ENCODE peak calls at places on chromosomes 6 and 20, in five cellular contexts. One of them, this sample, is unnamed.

GRCh38 chr6:31775184-31775583 is 1.9 kb downstream of the VWA7 start:
- DNase-seq in choroid plexus epithelial cell: no peak
- DNase-seq in fibroblast of lung: no peak
- DNase-seq in ovary: no peak
- DNase-seq in WERI-Rb-1: peak; percentile 84
- DNase-seq in this sample: no peak

GRCh38 chr20:11850901-11851300 is 66.8 kb upstream of the BTBD3 start:
- DNase-seq in WERI-Rb-1: no peak
- DNase-seq in choroid plexus epithelial cell: peak; percentile 68
- DNase-seq in fibroblast of lung: peak; percentile 72
- DNase-seq in ovary: no peak
- DNase-seq in this sample: no peak

GRCh38 chr6:107405002-107405401 is 54.4 kb downstream of the PDSS2 start:
- DNase-seq in ovary: no peak
- DNase-seq in WERI-Rb-1: no peak
- DNase-seq in fibroblast of lung: no peak
- DNase-seq in choroid plexus epithelial cell: no peak
- DNase-seq in this sample: no peak

GRCh38 chr6:28269492-28269891 is 2.5 kb downstream of the ZSCAN26 start:
- DNase-seq in ovary: no peak
- DNase-seq in fibroblast of lung: peak; percentile 93
- DNase-seq in WERI-Rb-1: no peak
- DNase-seq in choroid plexus epithelial cell: peak; percentile 84
- DNase-seq in this sample: peak; percentile 88

GRCh38 chr6:89612121-89612520 is 26.4 kb downstream of the LYRM2 start:
- DNase-seq in fibroblast of lung: no peak
- DNase-seq in ovary: no peak
- DNase-seq in WERI-Rb-1: no peak
- DNase-seq in choroid plexus epithelial cell: no peak
- DNase-seq in this sample: no peak

GRCh38 chr6:108732101-108732870 is 115.9 kb upstream of the ARMC2 start:
- DNase-seq in ovary: no peak
- DNase-seq in choroid plexus epithelial cell: no peak
- DNase-seq in WERI-Rb-1: peak; percentile 19
- DNase-seq in fibroblast of lung: peak; percentile 74
- DNase-seq in this sample: peak; percentile 46

GRCh38 chr6:17965397-17965796 is 22.0 kb downstream of the KIF13A start:
- DNase-seq in choroid plexus epithelial cell: peak; percentile 49
- DNase-seq in ovary: no peak
- DNase-seq in WERI-Rb-1: no peak
- DNase-seq in fibroblast of lung: peak; percentile 81
- DNase-seq in this sample: peak; percentile 52

GRCh38 chr6:134249759-134250602 is 67.9 kb downstream of the SGK1 start:
- DNase-seq in WERI-Rb-1: no peak
- DNase-seq in fibroblast of lung: peak; percentile 85
- DNase-seq in ovary: no peak
- DNase-seq in choroid plexus epithelial cell: peak; percentile 65
- DNase-seq in this sample: peak; percentile 77

GRCh38 chr6:56478202-56478601 is 164.5 kb downstream of the DST start:
- DNase-seq in choroid plexus epithelial cell: no peak
- DNase-seq in fibroblast of lung: no peak
- DNase-seq in WERI-Rb-1: no peak
- DNase-seq in ovary: no peak
- DNase-seq in this sample: no peak

GRCh38 chr20:59322813-59323469 is 22.5 kb downstream of the EDN3 start:
- DNase-seq in WERI-Rb-1: no peak
- DNase-seq in fibroblast of lung: no peak
- DNase-seq in choroid plexus epithelial cell: no peak
- DNase-seq in ovary: no peak
- DNase-seq in this sample: no peak

GRCh38 chr6:156310701-156311100 is 466.5 kb upstream of the ARID1B start:
- DNase-seq in choroid plexus epithelial cell: no peak
- DNase-seq in ovary: no peak
- DNase-seq in WERI-Rb-1: no peak
- DNase-seq in fibroblast of lung: no peak
- DNase-seq in this sample: no peak

GRCh38 chr6:109344226-109344625 is 38.0 kb downstream of the CD164 start:
- DNase-seq in choroid plexus epithelial cell: no peak
- DNase-seq in WERI-Rb-1: no peak
- DNase-seq in fibroblast of lung: no peak
- DNase-seq in ovary: no peak
- DNase-seq in this sample: no peak

GRCh38 chr6:52087498-52087999 is at the start of gene PKHD1:
- DNase-seq in WERI-Rb-1: no peak
- DNase-seq in ovary: no peak
- DNase-seq in choroid plexus epithelial cell: peak; percentile 2
- DNase-seq in fibroblast of lung: no peak
- DNase-seq in this sample: peak; percentile 4

GRCh38 chr20:11260611-11261010 is 586.8 kb upstream of the JAG1 start:
- DNase-seq in fibroblast of lung: peak; percentile 92
- DNase-seq in ovary: no peak
- DNase-seq in choroid plexus epithelial cell: peak; percentile 57
- DNase-seq in WERI-Rb-1: no peak
- DNase-seq in this sample: peak; percentile 13

GRCh38 chr20:32449890-32450401 is 91.8 kb downstream of the ASXL1 start:
- DNase-seq in WERI-Rb-1: peak; percentile 93
- DNase-seq in ovary: no peak
- DNase-seq in choroid plexus epithelial cell: no peak
- DNase-seq in fibroblast of lung: no peak
- DNase-seq in this sample: no peak

GRCh38 chr6:54655162-54655561 is 191.4 kb upstream of the FAM83B start:
- DNase-seq in fibroblast of lung: no peak
- DNase-seq in choroid plexus epithelial cell: no peak
- DNase-seq in ovary: no peak
- DNase-seq in WERI-Rb-1: no peak
- DNase-seq in this sample: no peak

GRCh38 chr20:210809-211502 is 16.1 kb upstream of the DEFB129 start:
- DNase-seq in WERI-Rb-1: no peak
- DNase-seq in choroid plexus epithelial cell: no peak
- DNase-seq in ovary: no peak
- DNase-seq in fibroblast of lung: no peak
- DNase-seq in this sample: no peak

GRCh38 chr6:52663120-52663934 is 7.6 kb upstream of the TMEM14A start:
- DNase-seq in fibroblast of lung: peak; percentile 65
- DNase-seq in choroid plexus epithelial cell: peak; percentile 89
- DNase-seq in ovary: no peak
- DNase-seq in WERI-Rb-1: peak; percentile 55
- DNase-seq in this sample: peak; percentile 89

DNA sequence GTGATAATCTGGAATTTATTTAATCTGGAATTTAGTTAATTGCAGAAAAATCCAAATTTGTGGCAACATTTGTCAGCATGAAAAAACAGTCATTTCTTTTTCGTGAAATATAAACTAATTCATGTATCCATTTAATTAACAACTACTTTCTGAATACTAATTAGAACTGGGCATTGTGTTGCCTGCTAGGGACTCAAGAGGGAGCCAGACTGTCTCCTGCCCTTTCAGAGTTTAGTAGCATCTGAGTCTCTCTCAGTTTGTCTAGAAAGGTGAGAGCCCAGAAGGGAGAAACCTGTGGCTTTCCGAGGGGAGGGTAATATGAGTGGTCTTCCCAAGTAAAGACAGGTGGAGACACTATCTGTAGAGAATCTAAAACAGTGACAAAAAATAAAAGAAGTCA is 210.9 kb upstream of the HDDC2 start:
- DNase-seq in WERI-Rb-1: no peak
- DNase-seq in choroid plexus epithelial cell: peak; percentile 48
- DNase-seq in ovary: no peak
- DNase-seq in fibroblast of lung: no peak
- DNase-seq in this sample: peak; percentile 4
- TF ChIP-seq CTCF in WERI-Rb-1: peak; percentile 15
- TF ChIP-seq CTCF in choroid plexus epithelial cell: peak; percentile 78
- TF ChIP-seq CTCF in ovary: no peak
- TF ChIP-seq CTCF in fibroblast of lung: no peak
- TF ChIP-seq CTCF in this sample: peak; percentile 25

GRCh38 chr6:155274533-155274932 is 10.7 kb downstream of the CLDN20 start:
- DNase-seq in choroid plexus epithelial cell: peak; percentile 37
- DNase-seq in WERI-Rb-1: no peak
- DNase-seq in fibroblast of lung: peak; percentile 80
- DNase-seq in ovary: no peak
- DNase-seq in this sample: peak; percentile 58
- TF ChIP-seq CTCF in choroid plexus epithelial cell: no peak
- TF ChIP-seq CTCF in WERI-Rb-1: no peak
- TF ChIP-seq CTCF in fibroblast of lung: no peak
- TF ChIP-seq CTCF in ovary: no peak
- TF ChIP-seq CTCF in this sample: no peak

GRCh38 chr6:79589701-79590100 is 41.4 kb upstream of the SH3BGRL2 start:
- DNase-seq in fibroblast of lung: no peak
- DNase-seq in WERI-Rb-1: no peak
- DNase-seq in choroid plexus epithelial cell: no peak
- DNase-seq in ovary: no peak
- DNase-seq in this sample: no peak

GRCh38 chr6:79584332-79584731 is 46.8 kb upstream of the SH3BGRL2 start:
- DNase-seq in ovary: no peak
- DNase-seq in fibroblast of lung: no peak
- DNase-seq in WERI-Rb-1: no peak
- DNase-seq in choroid plexus epithelial cell: no peak
- DNase-seq in this sample: no peak

GRCh38 chr6:79586548-79586947 is 44.6 kb upstream of the SH3BGRL2 start:
- DNase-seq in ovary: no peak
- DNase-seq in choroid plexus epithelial cell: peak; percentile 71
- DNase-seq in WERI-Rb-1: peak; percentile 24
- DNase-seq in fibroblast of lung: no peak
- DNase-seq in this sample: peak; percentile 33
- TF ChIP-seq CTCF in ovary: no peak
- TF ChIP-seq CTCF in choroid plexus epithelial cell: peak; percentile 77
- TF ChIP-seq CTCF in WERI-Rb-1: peak; percentile 52
- TF ChIP-seq CTCF in fibroblast of lung: peak; percentile 53
- TF ChIP-seq CTCF in this sample: peak; percentile 64

GRCh38 chr6:88157106-88157505 is 9.0 kb downstream of the CNR1 start:
- DNase-seq in WERI-Rb-1: no peak
- DNase-seq in choroid plexus epithelial cell: peak; percentile 44
- DNase-seq in ovary: no peak
- DNase-seq in fibroblast of lung: no peak
- DNase-seq in this sample: peak; percentile 7
- TF ChIP-seq CTCF in WERI-Rb-1: peak; percentile 3
- TF ChIP-seq CTCF in choroid plexus epithelial cell: peak; percentile 32
- TF ChIP-seq CTCF in ovary: no peak
- TF ChIP-seq CTCF in fibroblast of lung: no peak
- TF ChIP-seq CTCF in this sample: peak; percentile 14

GRCh38 chr6:94130458-94130857 is 711.1 kb upstream of the EPHA7 start:
- DNase-seq in choroid plexus epithelial cell: peak; percentile 13
- DNase-seq in fibroblast of lung: no peak
- DNase-seq in ovary: no peak
- DNase-seq in WERI-Rb-1: peak; percentile 47
- DNase-seq in this sample: no peak

GRCh38 chr6:94124333-94124732 is 705.0 kb upstream of the EPHA7 start:
- DNase-seq in fibroblast of lung: no peak
- DNase-seq in ovary: no peak
- DNase-seq in WERI-Rb-1: no peak
- DNase-seq in choroid plexus epithelial cell: no peak
- DNase-seq in this sample: no peak

DNA sequence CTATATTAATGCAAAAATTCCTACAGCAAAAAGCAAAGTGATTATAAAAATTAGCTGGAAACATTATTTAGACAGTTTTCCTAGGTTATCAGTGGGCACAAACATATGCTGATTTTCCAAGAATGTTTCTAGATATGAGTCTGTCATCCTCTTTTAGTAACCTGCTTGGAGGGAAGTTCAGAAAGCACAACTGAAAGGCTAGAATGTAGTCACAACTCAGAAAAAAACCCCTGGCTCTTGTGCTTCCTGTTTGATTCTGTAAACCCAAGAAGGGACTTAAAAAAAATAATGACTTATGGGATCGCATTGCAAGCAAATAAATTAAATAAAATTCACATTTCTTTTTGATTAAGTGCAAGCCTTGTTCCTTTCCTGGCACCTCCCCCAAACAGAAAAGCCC is 708.4 kb upstream of the EPHA7 start:
- DNase-seq in WERI-Rb-1: no peak
- DNase-seq in ovary: no peak
- DNase-seq in fibroblast of lung: no peak
- DNase-seq in choroid plexus epithelial cell: peak; percentile 1
- DNase-seq in this sample: no peak
- TF ChIP-seq CTCF in WERI-Rb-1: no peak
- TF ChIP-seq CTCF in ovary: no peak
- TF ChIP-seq CTCF in fibroblast of lung: no peak
- TF ChIP-seq CTCF in choroid plexus epithelial cell: no peak
- TF ChIP-seq CTCF in this sample: no peak

DNA sequence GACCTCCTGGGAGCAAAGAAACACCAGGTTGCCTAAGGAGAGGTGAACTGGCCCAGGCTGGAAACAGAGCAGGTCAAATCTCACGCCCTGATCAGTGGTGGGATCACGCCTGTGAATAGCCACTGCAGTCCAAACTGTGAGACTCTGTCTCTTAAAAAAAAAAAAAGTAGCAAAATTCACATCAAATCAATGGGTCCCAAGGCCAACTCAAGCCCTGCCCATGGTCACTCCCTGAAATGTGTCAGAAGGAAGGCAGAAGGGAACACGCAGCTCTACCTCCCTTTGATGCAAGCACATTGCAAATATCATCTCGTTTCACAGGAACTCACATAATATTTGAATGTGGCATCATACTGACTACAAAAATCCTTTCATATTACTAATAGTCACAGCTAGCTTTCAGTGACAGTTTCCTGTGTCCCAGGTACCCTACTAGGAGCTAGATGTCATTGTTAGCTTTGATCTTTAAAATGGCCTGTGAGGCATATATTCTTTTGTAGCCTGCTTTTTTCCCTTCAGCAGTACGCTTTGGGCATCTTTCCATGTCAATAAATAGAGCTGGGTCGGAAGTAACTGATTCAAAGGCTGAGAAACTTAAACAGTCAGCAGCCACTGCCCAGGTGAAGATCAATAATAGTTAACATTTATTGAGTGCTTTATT is 14.4 kb upstream of the TTPAL start:
- DNase-seq in WERI-Rb-1: no peak
- DNase-seq in fibroblast of lung: no peak
- DNase-seq in ovary: no peak
- DNase-seq in choroid plexus epithelial cell: no peak
- DNase-seq in this sample: no peak
- TF ChIP-seq CTCF in WERI-Rb-1: no peak
- TF ChIP-seq CTCF in fibroblast of lung: no peak
- TF ChIP-seq CTCF in ovary: no peak
- TF ChIP-seq CTCF in choroid plexus epithelial cell: no peak
- TF ChIP-seq CTCF in this sample: no peak

GRCh38 chr6:142195862-142196536 is 48.9 kb downstream of the VTA1 start:
- DNase-seq in ovary: no peak
- DNase-seq in choroid plexus epithelial cell: peak; percentile 25
- DNase-seq in fibroblast of lung: peak; percentile 21
- DNase-seq in WERI-Rb-1: no peak
- DNase-seq in this sample: peak; percentile 4

GRCh38 chr6:142192343-142192742 is 45.3 kb downstream of the VTA1 start:
- DNase-seq in ovary: no peak
- DNase-seq in WERI-Rb-1: no peak
- DNase-seq in fibroblast of lung: no peak
- DNase-seq in choroid plexus epithelial cell: no peak
- DNase-seq in this sample: no peak

DNA sequence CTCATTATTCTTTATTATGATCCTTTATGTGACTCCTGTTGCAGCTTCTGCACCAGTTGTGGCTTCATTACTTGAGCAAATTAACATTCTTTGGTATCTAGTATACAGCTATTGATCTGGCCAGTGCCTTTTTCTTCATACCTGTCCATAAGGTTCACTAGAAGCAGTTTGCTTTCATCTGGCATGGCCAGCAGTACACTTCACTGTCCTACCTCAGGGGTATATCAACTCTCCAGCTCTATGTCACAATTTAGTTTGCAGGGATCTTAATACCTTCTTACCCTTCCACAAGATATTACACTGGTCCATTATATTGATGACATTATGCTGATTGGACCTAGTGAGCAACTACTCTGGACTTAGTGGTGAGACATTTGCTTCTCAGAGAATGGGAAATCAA is 46.6 kb downstream of the VTA1 start:
- DNase-seq in ovary: no peak
- DNase-seq in choroid plexus epithelial cell: no peak
- DNase-seq in fibroblast of lung: no peak
- DNase-seq in WERI-Rb-1: no peak
- DNase-seq in this sample: no peak
- TF ChIP-seq CTCF in ovary: no peak
- TF ChIP-seq CTCF in choroid plexus epithelial cell: no peak
- TF ChIP-seq CTCF in fibroblast of lung: no peak
- TF ChIP-seq CTCF in WERI-Rb-1: no peak
- TF ChIP-seq CTCF in this sample: no peak

This sample was measured in fibroblast of the aortic adventitia.